ENCODE peak calls at places on chromosomes 12 and 14, in eight cellular contexts. One of them, this sample, is unnamed.

GRCh38 chr14:24996930-24997329 is 53.0 kb downstream of the STXBP6 start:
- DNase-seq in endothelial cell of umbilical vein: peak; percentile 54
- DNase-seq in CD8-positive, alpha-beta T cell: no peak
- DNase-seq in cardiac muscle cell: no peak
- DNase-seq in uterus: no peak
- DNase-seq in ascending aorta: no peak
- DNase-seq in PC-3: no peak
- DNase-seq in fibroblast of lung: no peak
- DNase-seq in this sample: no peak

GRCh38 chr14:53570411-53571387 is 385.9 kb downstream of the BMP4 start:
- DNase-seq in fibroblast of lung: no peak
- DNase-seq in uterus: no peak
- DNase-seq in cardiac muscle cell: no peak
- DNase-seq in PC-3: no peak
- DNase-seq in ascending aorta: no peak
- DNase-seq in endothelial cell of umbilical vein: no peak
- DNase-seq in CD8-positive, alpha-beta T cell: no peak
- DNase-seq in this sample: no peak

GRCh38 chr14:102907303-102907844 is 15.1 kb upstream of the AMN start:
- DNase-seq in PC-3: no peak
- DNase-seq in CD8-positive, alpha-beta T cell: no peak
- DNase-seq in fibroblast of lung: no peak
- DNase-seq in cardiac muscle cell: no peak
- DNase-seq in endothelial cell of umbilical vein: no peak
- DNase-seq in uterus: no peak
- DNase-seq in ascending aorta: no peak
- DNase-seq in this sample: no peak

GRCh38 chr12:71426648-71427047 is 12.9 kb upstream of the LGR5 start:
- DNase-seq in endothelial cell of umbilical vein: no peak
- DNase-seq in ascending aorta: no peak
- DNase-seq in CD8-positive, alpha-beta T cell: no peak
- DNase-seq in cardiac muscle cell: peak; percentile 38
- DNase-seq in uterus: no peak
- DNase-seq in fibroblast of lung: peak; percentile 29
- DNase-seq in PC-3: peak; percentile 50
- DNase-seq in this sample: no peak

GRCh38 chr12:8771072-8771471 is 51.3 kb upstream of the A2ML1 start:
- DNase-seq in fibroblast of lung: no peak
- DNase-seq in endothelial cell of umbilical vein: no peak
- DNase-seq in CD8-positive, alpha-beta T cell: no peak
- DNase-seq in uterus: no peak
- DNase-seq in PC-3: no peak
- DNase-seq in ascending aorta: no peak
- DNase-seq in cardiac muscle cell: no peak
- DNase-seq in this sample: no peak

GRCh38 chr12:65946821-65947220 is 122.5 kb downstream of the HMGA2 start:
- DNase-seq in uterus: no peak
- DNase-seq in PC-3: no peak
- DNase-seq in cardiac muscle cell: no peak
- DNase-seq in fibroblast of lung: peak; percentile 47
- DNase-seq in ascending aorta: no peak
- DNase-seq in CD8-positive, alpha-beta T cell: no peak
- DNase-seq in endothelial cell of umbilical vein: no peak
- DNase-seq in this sample: no peak

GRCh38 chr12:19244312-19244711 is 114.8 kb downstream of the PLEKHA5 start:
- DNase-seq in CD8-positive, alpha-beta T cell: no peak
- DNase-seq in cardiac muscle cell: peak; percentile 18
- DNase-seq in endothelial cell of umbilical vein: no peak
- DNase-seq in uterus: no peak
- DNase-seq in PC-3: no peak
- DNase-seq in fibroblast of lung: peak; percentile 43
- DNase-seq in ascending aorta: no peak
- DNase-seq in this sample: no peak

GRCh38 chr12:16189849-16190248 is 87.6 kb downstream of the SLC15A5 start:
- DNase-seq in cardiac muscle cell: peak; percentile 76
- DNase-seq in endothelial cell of umbilical vein: peak; percentile 7
- DNase-seq in fibroblast of lung: peak; percentile 13
- DNase-seq in uterus: no peak
- DNase-seq in ascending aorta: no peak
- DNase-seq in PC-3: peak; percentile 68
- DNase-seq in CD8-positive, alpha-beta T cell: no peak
- DNase-seq in this sample: no peak

GRCh38 chr12:91921555-91921954 is 224.1 kb downstream of the BTG1 start:
- DNase-seq in ascending aorta: no peak
- DNase-seq in CD8-positive, alpha-beta T cell: no peak
- DNase-seq in cardiac muscle cell: no peak
- DNase-seq in endothelial cell of umbilical vein: no peak
- DNase-seq in fibroblast of lung: no peak
- DNase-seq in uterus: no peak
- DNase-seq in PC-3: no peak
- DNase-seq in this sample: no peak

GRCh38 chr12:130873106-130873795 is 1.4 kb downstream of the RAN start:
- DNase-seq in cardiac muscle cell: no peak
- DNase-seq in PC-3: no peak
- DNase-seq in ascending aorta: no peak
- DNase-seq in fibroblast of lung: peak; percentile 13
- DNase-seq in endothelial cell of umbilical vein: no peak
- DNase-seq in uterus: no peak
- DNase-seq in CD8-positive, alpha-beta T cell: no peak
- DNase-seq in this sample: no peak

GRCh38 chr12:120496353-120497340 is 734 bp downstream of the DYNLL1 start:
- DNase-seq in fibroblast of lung: peak; percentile 61
- DNase-seq in CD8-positive, alpha-beta T cell: peak; percentile 60
- DNase-seq in PC-3: peak; percentile 42
- DNase-seq in cardiac muscle cell: peak; percentile 66
- DNase-seq in ascending aorta: peak; percentile 80
- DNase-seq in uterus: peak; percentile 70
- DNase-seq in endothelial cell of umbilical vein: peak; percentile 51
- DNase-seq in this sample: peak; percentile 32

GRCh38 chr14:20986811-20987210 is 3.0 kb upstream of the METTL17 start:
- DNase-seq in CD8-positive, alpha-beta T cell: no peak
- DNase-seq in ascending aorta: peak; percentile 80
- DNase-seq in endothelial cell of umbilical vein: peak; percentile 75
- DNase-seq in uterus: peak; percentile 35
- DNase-seq in PC-3: peak; percentile 95
- DNase-seq in fibroblast of lung: peak; percentile 97
- DNase-seq in cardiac muscle cell: peak; percentile 94
- DNase-seq in this sample: no peak

GRCh38 chr12:94553130-94553519 is 93.5 kb upstream of the CEP83 start:
- DNase-seq in PC-3: peak; percentile 74
- DNase-seq in cardiac muscle cell: peak; percentile 89
- DNase-seq in fibroblast of lung: peak; percentile 84
- DNase-seq in uterus: no peak
- DNase-seq in CD8-positive, alpha-beta T cell: no peak
- DNase-seq in endothelial cell of umbilical vein: peak; percentile 57
- DNase-seq in ascending aorta: no peak
- DNase-seq in this sample: no peak

GRCh38 chr12:11901687-11902524 is 168.8 kb upstream of the BCL2L14 start:
- DNase-seq in fibroblast of lung: no peak
- DNase-seq in CD8-positive, alpha-beta T cell: no peak
- DNase-seq in uterus: no peak
- DNase-seq in PC-3: no peak
- DNase-seq in cardiac muscle cell: no peak
- DNase-seq in ascending aorta: no peak
- DNase-seq in endothelial cell of umbilical vein: no peak
- DNase-seq in this sample: no peak

GRCh38 chr12:124109760-124110159 is 136.7 kb downstream of the ZNF664 start:
- DNase-seq in cardiac muscle cell: peak; percentile 41
- DNase-seq in CD8-positive, alpha-beta T cell: no peak
- DNase-seq in PC-3: peak; percentile 45
- DNase-seq in fibroblast of lung: no peak
- DNase-seq in endothelial cell of umbilical vein: peak; percentile 85
- DNase-seq in uterus: no peak
- DNase-seq in ascending aorta: no peak
- DNase-seq in this sample: no peak

GRCh38 chr14:103391048-103391447 is 5.8 kb downstream of the MARK3 start:
- DNase-seq in CD8-positive, alpha-beta T cell: peak; percentile 62
- DNase-seq in PC-3: peak; percentile 77
- DNase-seq in uterus: no peak
- DNase-seq in endothelial cell of umbilical vein: peak; percentile 80
- DNase-seq in cardiac muscle cell: peak; percentile 92
- DNase-seq in fibroblast of lung: peak; percentile 72
- DNase-seq in ascending aorta: no peak
- DNase-seq in this sample: peak; percentile 37

GRCh38 chr14:59601056-59601455 is 24.4 kb upstream of the CCDC175 start:
- DNase-seq in CD8-positive, alpha-beta T cell: no peak
- DNase-seq in PC-3: no peak
- DNase-seq in cardiac muscle cell: no peak
- DNase-seq in endothelial cell of umbilical vein: no peak
- DNase-seq in fibroblast of lung: no peak
- DNase-seq in ascending aorta: no peak
- DNase-seq in uterus: no peak
- DNase-seq in this sample: no peak
- H3K27ac ChIP-seq in CD8-positive, alpha-beta T cell: no peak overlapping the region
- H3K27ac ChIP-seq in PC-3: no peak overlapping the region
- H3K27ac ChIP-seq in cardiac muscle cell: no peak overlapping the region
- H3K27ac ChIP-seq in endothelial cell of umbilical vein: no peak overlapping the region
- H3K27ac ChIP-seq in fibroblast of lung: no peak overlapping the region
- H3K27ac ChIP-seq in ascending aorta: no peak overlapping the region
- H3K27ac ChIP-seq in uterus: no peak overlapping the region
- H3K27ac ChIP-seq in this sample: no peak overlapping the region

GRCh38 chr12:111211910-111212757 is 156.8 kb downstream of the PHETA1 start:
- DNase-seq in ascending aorta: no peak
- DNase-seq in CD8-positive, alpha-beta T cell: no peak
- DNase-seq in PC-3: peak; percentile 14
- DNase-seq in fibroblast of lung: no peak
- DNase-seq in endothelial cell of umbilical vein: no peak
- DNase-seq in cardiac muscle cell: no peak
- DNase-seq in uterus: no peak
- DNase-seq in this sample: no peak

GRCh38 chr12:111204684-111205305 is 164.1 kb downstream of the PHETA1 start:
- DNase-seq in PC-3: no peak
- DNase-seq in fibroblast of lung: no peak
- DNase-seq in CD8-positive, alpha-beta T cell: no peak
- DNase-seq in endothelial cell of umbilical vein: no peak
- DNase-seq in cardiac muscle cell: no peak
- DNase-seq in uterus: no peak
- DNase-seq in ascending aorta: no peak
- DNase-seq in this sample: no peak

GRCh38 chr12:111203969-111204368 is 164.9 kb downstream of the PHETA1 start:
- DNase-seq in cardiac muscle cell: no peak
- DNase-seq in uterus: no peak
- DNase-seq in CD8-positive, alpha-beta T cell: no peak
- DNase-seq in PC-3: no peak
- DNase-seq in fibroblast of lung: no peak
- DNase-seq in endothelial cell of umbilical vein: no peak
- DNase-seq in ascending aorta: no peak
- DNase-seq in this sample: no peak

DNA sequence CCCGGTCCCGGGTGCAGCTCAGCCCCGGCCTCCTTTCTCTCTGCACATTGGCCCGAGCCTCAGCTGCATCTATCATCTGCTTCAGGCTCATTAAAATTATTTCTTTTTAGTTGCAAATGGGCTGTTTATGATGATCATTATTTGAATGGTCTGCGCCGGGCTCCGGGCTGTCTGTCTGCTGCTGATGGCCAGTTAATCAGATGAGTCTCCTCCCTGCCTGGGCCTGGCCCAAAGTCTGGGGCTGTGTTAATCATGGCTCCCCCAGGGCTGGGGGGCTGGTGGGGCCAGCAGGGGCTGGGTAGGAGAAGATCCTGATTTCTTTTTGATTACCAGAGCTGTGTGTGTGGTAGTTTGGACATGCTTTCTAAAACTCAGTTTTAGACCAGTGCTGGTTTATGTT is 159.1 kb downstream of the PHETA1 start:
- DNase-seq in fibroblast of lung: no peak
- DNase-seq in uterus: no peak
- DNase-seq in cardiac muscle cell: no peak
- DNase-seq in PC-3: no peak
- DNase-seq in endothelial cell of umbilical vein: no peak
- DNase-seq in CD8-positive, alpha-beta T cell: no peak
- DNase-seq in ascending aorta: no peak
- DNase-seq in this sample: no peak
- H3K27me3 ChIP-seq in fibroblast of lung: no peaks in the 10 kb centered on the region
- H3K27me3 ChIP-seq in uterus: no peaks in the 10 kb centered on the region
- H3K27me3 ChIP-seq in cardiac muscle cell: no peaks in the 10 kb centered on the region
- H3K27me3 ChIP-seq in PC-3: peaks cover 96% of the 10 kb centered on the region
- H3K27me3 ChIP-seq in endothelial cell of umbilical vein: no peaks in the 10 kb centered on the region
- H3K27me3 ChIP-seq in CD8-positive, alpha-beta T cell: no peaks in the 10 kb centered on the region
- H3K27me3 ChIP-seq in ascending aorta: no peaks in the 10 kb centered on the region
- H3K27me3 ChIP-seq in this sample: peaks cover 4% of the 10 kb centered on the region

DNA sequence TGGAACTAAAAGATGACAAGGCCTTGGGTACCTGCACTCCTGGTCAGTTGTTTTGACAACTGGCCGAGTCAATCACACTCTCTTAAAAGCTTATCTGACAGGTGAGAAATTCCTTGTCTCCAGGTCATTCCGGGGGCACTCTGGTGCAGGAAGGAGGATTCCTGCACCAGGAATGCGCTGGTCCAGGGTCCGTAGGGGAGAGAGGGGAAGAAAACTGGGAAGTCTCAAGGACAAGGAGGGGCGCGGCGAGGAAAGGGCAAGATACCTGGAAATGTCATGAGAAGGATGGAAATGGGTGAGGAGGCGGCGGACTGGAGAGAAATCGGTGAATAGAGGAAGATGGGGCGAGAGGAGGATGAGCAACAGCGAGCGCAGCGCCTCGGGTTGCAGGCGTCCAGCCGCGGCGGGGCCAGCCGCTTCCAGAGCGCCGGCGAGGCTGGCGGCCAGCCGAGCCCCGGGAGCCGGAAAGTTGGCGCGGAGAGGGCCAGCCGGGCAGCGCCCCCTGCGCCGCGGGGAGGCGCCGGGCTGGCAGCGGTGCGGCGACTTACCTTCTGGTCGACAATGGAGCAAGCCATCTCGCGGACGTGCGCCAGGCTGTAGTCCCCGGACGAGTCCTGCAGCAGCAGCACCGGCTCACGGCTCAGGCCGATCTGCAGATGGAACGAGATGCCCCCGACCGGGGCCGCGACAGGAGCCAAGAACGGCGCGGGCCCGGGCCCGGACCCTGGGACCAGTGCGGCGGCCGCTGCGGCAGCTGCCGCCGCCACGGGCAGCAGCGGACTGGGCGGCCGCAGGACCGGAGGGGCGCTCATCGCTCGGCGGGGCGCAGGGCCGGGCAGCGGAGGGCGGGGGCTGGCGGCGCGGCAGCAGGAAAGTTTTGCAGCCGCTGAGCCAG is 699 bp downstream of the PRKD1 start:
- DNase-seq in endothelial cell of umbilical vein: peak; percentile 65
- DNase-seq in ascending aorta: peak; percentile 75
- DNase-seq in uterus: peak; percentile 55
- DNase-seq in cardiac muscle cell: peak; percentile 65
- DNase-seq in PC-3: peak; percentile 53
- DNase-seq in CD8-positive, alpha-beta T cell: no peak
- DNase-seq in fibroblast of lung: peak; percentile 54
- DNase-seq in this sample: no peak
- TF ChIP-seq CTCF in endothelial cell of umbilical vein: peak; percentile 32
- TF ChIP-seq CTCF in ascending aorta: peak; percentile 4
- TF ChIP-seq CTCF in uterus: no peak
- TF ChIP-seq CTCF in cardiac muscle cell: peak; percentile 19
- TF ChIP-seq CTCF in PC-3: no peak
- TF ChIP-seq CTCF in CD8-positive, alpha-beta T cell: no peak
- TF ChIP-seq CTCF in fibroblast of lung: no peak
- TF ChIP-seq CTCF in this sample: no peak

DNA sequence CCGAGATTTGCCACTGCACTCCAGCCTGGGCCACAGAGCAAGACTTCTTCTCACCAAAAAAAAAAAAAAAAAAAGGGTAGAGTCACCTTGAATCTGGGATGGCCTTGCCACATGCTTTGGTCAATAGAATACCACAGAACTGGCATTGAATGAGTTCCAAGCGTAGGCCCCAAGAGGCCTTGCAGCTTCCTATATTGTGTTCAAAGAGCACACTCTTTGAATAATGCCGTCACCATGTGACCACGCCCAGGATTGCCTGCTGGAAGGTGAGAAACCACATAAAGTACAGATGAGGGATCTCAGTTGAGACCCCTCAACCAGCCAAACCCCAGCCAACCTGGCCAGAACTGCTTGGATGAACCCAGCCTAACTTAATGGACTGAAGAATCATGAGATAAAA is 239.2 kb upstream of the AMIGO2 start:
- DNase-seq in ascending aorta: no peak
- DNase-seq in cardiac muscle cell: no peak
- DNase-seq in uterus: no peak
- DNase-seq in endothelial cell of umbilical vein: no peak
- DNase-seq in fibroblast of lung: no peak
- DNase-seq in CD8-positive, alpha-beta T cell: no peak
- DNase-seq in PC-3: no peak
- DNase-seq in this sample: no peak
- H3K27ac ChIP-seq in ascending aorta: no peak overlapping the region
- H3K27ac ChIP-seq in cardiac muscle cell: no peak overlapping the region
- H3K27ac ChIP-seq in uterus: no peak overlapping the region
- H3K27ac ChIP-seq in endothelial cell of umbilical vein: no peak overlapping the region
- H3K27ac ChIP-seq in fibroblast of lung: no peak overlapping the region
- H3K27ac ChIP-seq in CD8-positive, alpha-beta T cell: no peak overlapping the region
- H3K27ac ChIP-seq in PC-3: no peak overlapping the region
- H3K27ac ChIP-seq in this sample: no peak overlapping the region